ENCODE peak calls at places on chromosomes 13 and 19, in four cellular contexts. G, H, S and D are unnamed samples.

GRCh38 chr13:113550453-113550852 is 34.1 kb upstream of the TFDP1 start:
- DNase-seq in G (no peak), H (no peak), S (no peak), D (no peak)

GRCh38 chr19:28488006-28488405 is 724.9 kb downstream of the UQCRFS1 start:
- DNase-seq in G (no peak), H (no peak), S (no peak), D (no peak)

GRCh38 chr19:36256853-36257511 is 42.1 kb downstream of the ZNF146 start:
- DNase-seq in G (no peak), H (no peak), S (no peak), D (no peak)

GRCh38 chr19:54473071-54473941 is at the start of gene CDC42EP5:
- DNase-seq in G (peak), H (peak), S (peak), D (peak)

GRCh38 chr19:16824658-16825311 is 4.4 kb upstream of the SIN3B start:
- DNase-seq in G (no peak), H (peak), S (no peak), D (no peak)

GRCh38 chr13:69737129-69737935 is 370.3 kb upstream of the ATXN8OS start:
- DNase-seq in G (no peak), H (no peak), S (no peak), D (peak)

GRCh38 chr13:77919351-77920294 is 992 bp upstream of the EDNRB start:
- DNase-seq in G (peak), H (no peak), S (no peak), D (peak)

GRCh38 chr19:2922987-2923386 is 21.8 kb downstream of the ZNF77 start:
- DNase-seq in G (no peak), H (peak), S (no peak), D (no peak)

GRCh38 chr19:38788478-38789243 is at the start of gene LGALS7B:
- DNase-seq in G (peak), H (peak), S (no peak), D (no peak)

GRCh38 chr13:50224534-50224933 is 209.3 kb downstream of the KCNRG start:
- DNase-seq in G (no peak), H (peak), S (no peak), D (no peak)

DNA sequence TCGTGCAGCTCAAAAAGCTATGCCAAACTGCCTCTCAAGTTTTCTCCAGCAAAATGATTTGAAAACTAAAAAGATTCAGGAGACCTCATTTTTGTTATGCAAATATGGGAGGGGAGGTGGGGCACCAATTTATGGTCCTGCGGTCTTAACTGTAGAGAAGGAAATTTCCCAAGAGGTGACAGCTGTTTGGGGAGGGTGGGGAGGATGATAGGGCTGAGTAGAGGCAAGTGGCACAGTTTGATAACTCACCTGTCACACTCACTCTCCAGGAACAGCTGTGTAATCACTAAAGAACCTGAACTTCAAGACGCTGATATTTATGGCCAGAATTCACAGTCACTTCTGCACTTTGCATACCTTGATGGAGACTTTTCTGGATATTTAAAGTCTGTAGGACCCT is 232.9 kb upstream of the STARD13 start:
- DNase-seq in G (no peak), H (no peak), S (no peak), D (no peak)
- TF ChIP-seq CTCF in G (no peak), H (no peak), S (no peak), D (no peak)

GRCh38 chr13:91579320-91579719 is 180.9 kb downstream of the GPC5 start:
- DNase-seq in G (no peak), H (no peak), S (no peak), D (no peak)

GRCh38 chr13:91574756-91575155 is 176.3 kb downstream of the GPC5 start:
- DNase-seq in G (no peak), H (peak), S (no peak), D (no peak)

GRCh38 chr13:91572944-91573535 is 174.6 kb downstream of the GPC5 start:
- DNase-seq in G (no peak), H (peak), S (no peak), D (no peak)

GRCh38 chr13:91572439-91572838 is 174.0 kb downstream of the GPC5 start:
- DNase-seq in G (no peak), H (peak), S (no peak), D (no peak)

DNA sequence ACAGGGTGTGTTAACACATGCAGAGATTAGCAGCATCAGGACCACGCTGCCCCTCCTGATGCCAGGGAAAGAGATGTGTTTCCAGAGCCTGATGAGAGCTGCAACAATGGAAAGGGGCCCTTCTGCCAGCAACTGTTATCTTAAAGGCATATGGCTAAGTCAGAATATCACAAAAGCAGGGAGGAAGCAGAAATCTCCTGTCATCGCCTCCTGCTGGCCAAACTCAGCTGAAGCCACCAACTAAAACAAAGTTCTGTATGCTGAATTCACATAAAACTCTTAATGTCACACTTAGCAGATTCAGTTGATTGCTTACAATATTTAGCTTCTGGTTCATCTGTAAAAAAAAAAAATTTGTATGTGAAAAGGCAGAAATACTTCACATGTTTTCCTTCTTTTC is 178.2 kb downstream of the GPC5 start:
- DNase-seq in G (no peak), H (no peak), S (no peak), D (peak)
- TF ChIP-seq CTCF in G (no peak), H (no peak), S (no peak), D (peak)

GRCh38 chr19:989381-990081 is 5.4 kb downstream of the WDR18 start:
- DNase-seq in G (no peak), H (no peak), S (no peak), D (no peak)
- TF ChIP-seq CTCF in G (no peak), H (peak), S (peak), D (peak)

GRCh38 chr13:87274209-87274819 is 396.9 kb upstream of the SLITRK5 start:
- DNase-seq in G (no peak), H (peak), S (peak), D (peak)

GRCh38 chr13:87280139-87280538 is 391.0 kb upstream of the SLITRK5 start:
- DNase-seq in G (no peak), H (no peak), S (no peak), D (no peak)
- TF ChIP-seq CTCF in G (no peak), H (peak), S (no peak), D (no peak)